ENCODE peak calls at places on chromosomes 11 and 22, in four cellular contexts. C, Z, N and O are unnamed samples.

GRCh38 chr22:49303781-49304461 is 523.8 kb downstream of the BRD1 start:
- DNase-seq in N (no peak), Z (no peak), C (no peak), O (peak; percentile 44)

GRCh38 chr11:104668797-104669463 is 229.3 kb downstream of the CASP12 start:
- DNase-seq in Z (no peak), N (peak; percentile 94), C (peak; percentile 93), O (no peak)

GRCh38 chr11:35491231-35491871 is 34.1 kb downstream of the PAMR1 start:
- DNase-seq in Z (no peak), C (peak; percentile 98), N (peak; percentile 96), O (no peak)

GRCh38 chr22:38172489-38173155 is 9.0 kb downstream of the PLA2G6 start:
- DNase-seq in Z (peak; percentile 34), C (peak; percentile 57), N (peak; percentile 65), O (peak; percentile 85)

GRCh38 chr11:92152245-92152644 is 72.4 kb upstream of the FAT3 start:
- DNase-seq in C (no peak), Z (no peak), N (no peak), O (no peak)

GRCh38 chr11:86459682-86460460 is 85.2 kb downstream of the CCDC81 start:
- DNase-seq in N (peak; percentile 95), C (peak; percentile 95), Z (peak; percentile 44), O (peak; percentile 74)

GRCh38 chr11:77502501-77502900 is 28.6 kb upstream of the PAK1 start:
- DNase-seq in N (no peak), Z (no peak), C (no peak), O (no peak)

GRCh38 chr22:22201185-22201924 is 43.2 kb upstream of the VPREB1 start:
- DNase-seq in Z (no peak), N (peak; percentile 24), C (no peak), O (no peak)

GRCh38 chr11:13261600-13262061 is 16.0 kb upstream of the BMAL1 start:
- DNase-seq in C (peak; percentile 87), Z (peak; percentile 25), N (peak; percentile 87), O (no peak)

GRCh38 chr11:113105584-113105983 is 144.4 kb downstream of the NCAM1 start:
- DNase-seq in C (peak; percentile 17), N (no peak), Z (no peak), O (no peak)

GRCh38 chr11:3085052-3085451 is 27.8 kb upstream of the CARS1 start:
- DNase-seq in C (no peak), Z (no peak), N (no peak), O (no peak)

GRCh38 chr11:7677801-7678201 is 4.5 kb upstream of the CYB5R2 start:
- DNase-seq in N (peak; percentile 5), C (no peak), Z (no peak), O (no peak)

GRCh38 chr22:46752286-46752685 is 10.2 kb upstream of the TBC1D22A start:
- DNase-seq in Z (no peak), N (no peak), C (no peak), O (no peak)

GRCh38 chr11:60265373-60266214 is 14.9 kb upstream of the MS4A4A start:
- DNase-seq in Z (peak; percentile 72), C (peak; percentile 5), N (peak; percentile 7), O (no peak)

GRCh38 chr11:1548221-1549070 is 23.6 kb downstream of the DUSP8 start:
- DNase-seq in N (peak; percentile 42), Z (no peak), C (peak; percentile 37), O (peak; percentile 72)

GRCh38 chr11:2521081-2521480 is 76.3 kb downstream of the KCNQ1 start:
- DNase-seq in C (no peak), Z (no peak), N (no peak), O (peak; percentile 3)

GRCh38 chr11:119533931-119534694 is 111.1 kb upstream of the THY1 start:
- DNase-seq in C (peak; percentile 28), Z (peak; percentile 62), N (peak; percentile 23), O (peak; percentile 88)

GRCh38 chr22:35172452-35172851 is 84.8 kb upstream of the HMGXB4 start:
- DNase-seq in N (no peak), C (no peak), Z (no peak), O (no peak)

GRCh38 chr11:9601041-9601875 is 27.8 kb downstream of the WEE1 start:
- DNase-seq in C (peak; percentile 47), Z (no peak), N (peak; percentile 89), O (peak; percentile 35)

DNA sequence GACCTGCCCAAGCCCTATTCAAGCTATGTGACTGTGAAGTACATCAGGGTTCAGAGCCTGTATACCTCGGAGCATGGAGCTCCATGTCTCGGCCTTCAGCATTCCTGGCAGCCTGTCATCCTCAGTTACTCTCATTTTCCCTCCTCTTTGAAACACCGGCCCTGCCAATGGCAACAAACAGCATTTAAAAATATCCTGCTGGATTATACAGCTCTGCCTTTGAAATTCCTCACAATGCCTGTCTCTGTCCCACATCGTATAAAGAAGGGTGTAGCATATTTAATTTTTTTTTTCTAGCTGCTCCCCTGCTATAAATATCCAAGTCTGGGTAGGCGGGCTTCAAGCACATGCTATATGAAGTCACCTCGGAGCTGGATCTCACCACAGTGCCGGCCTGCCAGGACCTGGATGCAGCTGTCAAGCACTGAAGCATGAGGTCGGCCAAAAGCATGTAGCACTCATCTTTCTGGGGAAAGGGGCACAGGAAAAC is 11.8 kb downstream of the ABTB2 start:
- DNase-seq in C (peak; percentile 87), Z (no peak), N (peak; percentile 24), O (peak; percentile 75)
- H3K27ac ChIP-seq in C (peak overlapping the region; percentile 7), Z (peak overlapping the region; percentile 76), N (no peak overlapping the region), O (peak overlapping the region; percentile 81)

GRCh38 chr11:18632841-18633240 is 1.3 kb downstream of the SPTY2D1 start:
- DNase-seq in Z (no peak), C (no peak), N (peak; percentile 6), O (no peak)
- H3K4me3 ChIP-seq in Z (no peak overlapping the region), C (peak overlapping the region; percentile 96), N (peak overlapping the region; percentile 60), O (peak overlapping the region; percentile 94)

GRCh38 chr11:111823131-111823530 is 48.2 kb downstream of the ALG9 start:
- DNase-seq in Z (no peak), N (no peak), C (no peak), O (no peak)

GRCh38 chr11:111815489-111815888 is 49.3 kb upstream of the PPP2R1B start:
- DNase-seq in Z (no peak), N (peak; percentile 23), C (peak; percentile 52), O (no peak)

GRCh38 chr11:111820059-111820375 is 51.4 kb downstream of the ALG9 start:
- DNase-seq in C (no peak), N (peak; percentile 39), Z (no peak), O (no peak)

GRCh38 chr11:111823629-111824028 is 47.8 kb downstream of the ALG9 start:
- DNase-seq in N (no peak), C (no peak), Z (no peak), O (no peak)

GRCh38 chr11:111819161-111820058 is 52.0 kb downstream of the ALG9 start:
- DNase-seq in N (peak; percentile 82), Z (no peak), C (peak; percentile 59), O (no peak)
- H3K27ac ChIP-seq in N (peak overlapping the region; percentile 18), Z (peak overlapping the region; percentile 58), C (peak overlapping the region; percentile 81), O (peak overlapping the region; percentile 48)

DNA sequence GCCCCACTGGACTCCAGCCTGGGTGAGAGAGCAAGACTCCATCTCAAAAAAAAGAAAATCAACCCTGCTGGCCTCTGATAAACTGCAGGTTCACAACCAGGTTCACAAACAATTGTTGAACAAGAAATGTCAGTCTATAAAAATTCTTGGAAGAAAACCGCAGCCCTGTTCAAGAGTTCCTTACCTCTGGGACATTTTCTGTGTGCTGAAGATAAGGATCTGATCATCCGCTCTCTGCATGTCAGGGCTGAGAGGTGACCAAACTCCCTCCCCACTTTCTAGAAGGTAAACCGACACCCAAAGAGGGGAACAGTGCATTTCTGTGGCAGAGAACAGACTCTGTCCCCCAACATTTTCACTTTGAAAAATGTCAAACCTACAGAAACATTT is 4.2 kb upstream of the UPK3A start:
- DNase-seq in Z (no peak), C (no peak), N (no peak), O (no peak)
- H3K4me3 ChIP-seq in Z (no peak overlapping the region), C (no peak overlapping the region), N (no peak overlapping the region), O (no peak overlapping the region)

DNA sequence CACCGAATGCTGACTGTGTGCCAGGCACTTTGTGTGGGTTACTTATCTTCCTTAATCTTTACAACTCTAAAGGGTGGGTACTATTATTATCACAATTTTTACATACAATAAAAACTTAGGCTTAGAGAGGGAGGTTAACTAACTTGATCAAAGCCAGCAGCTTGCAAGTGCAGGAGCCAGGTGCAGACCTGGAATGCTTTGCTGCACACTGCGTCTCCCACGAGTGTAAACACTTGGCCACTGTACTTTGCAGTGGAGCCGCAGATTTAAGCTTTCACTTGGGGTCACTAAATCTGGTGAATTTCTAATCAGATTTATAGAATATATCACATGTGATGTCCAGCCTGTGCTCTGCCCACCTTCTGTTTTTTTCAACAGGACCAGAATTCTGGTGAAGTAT is 36.7 kb downstream of the AMOTL1 start:
- DNase-seq in C (no peak), Z (no peak), N (no peak), O (no peak)
- H3K27ac ChIP-seq in C (no peak overlapping the region), Z (peak overlapping the region; percentile 57), N (peak overlapping the region; percentile 59), O (no peak overlapping the region)

DNA sequence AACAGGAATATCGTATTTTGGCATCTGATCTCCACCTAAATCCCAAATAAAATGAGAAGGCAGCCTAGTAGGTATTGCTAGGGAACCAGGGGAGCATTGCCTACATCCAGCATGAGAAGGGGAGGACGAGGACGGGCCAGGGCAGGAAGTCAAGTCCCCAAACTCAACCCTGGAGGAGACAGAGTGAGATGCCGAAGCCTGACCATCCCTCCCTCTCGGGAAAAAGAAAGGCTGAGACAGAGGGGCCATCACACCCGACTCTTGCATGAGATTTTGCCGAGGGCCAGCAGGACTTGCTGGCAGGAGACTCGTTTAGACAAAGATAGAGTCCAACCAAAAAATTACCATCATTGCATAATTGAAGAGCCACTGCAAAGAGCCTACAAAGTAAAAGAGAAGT is 50.2 kb upstream of the SPATA19 start:
- DNase-seq in N (no peak), C (no peak), Z (no peak), O (no peak)
- H3K4me3 ChIP-seq in N (no peak overlapping the region), C (no peak overlapping the region), Z (no peak overlapping the region), O (no peak overlapping the region)

GRCh38 chr11:61829806-61830205 is 1.7 kb downstream of the FADS2 start:
- DNase-seq in N (no peak), C (no peak), Z (no peak), O (no peak)

GRCh38 chr11:61830318-61831105 is 2.4 kb downstream of the FADS2 start:
- DNase-seq in Z (peak; percentile 30), C (peak; percentile 46), N (peak; percentile 28), O (no peak)

GRCh38 chr11:61827573-61828378 is at the start of gene FADS2:
- DNase-seq in N (peak; percentile 89), Z (peak; percentile 83), C (peak; percentile 98), O (peak; percentile 98)

GRCh38 chr11:61828379-61828628 is 204 bp downstream of the FADS2 start:
- DNase-seq in N (no peak), C (no peak), Z (no peak), O (no peak)

DNA sequence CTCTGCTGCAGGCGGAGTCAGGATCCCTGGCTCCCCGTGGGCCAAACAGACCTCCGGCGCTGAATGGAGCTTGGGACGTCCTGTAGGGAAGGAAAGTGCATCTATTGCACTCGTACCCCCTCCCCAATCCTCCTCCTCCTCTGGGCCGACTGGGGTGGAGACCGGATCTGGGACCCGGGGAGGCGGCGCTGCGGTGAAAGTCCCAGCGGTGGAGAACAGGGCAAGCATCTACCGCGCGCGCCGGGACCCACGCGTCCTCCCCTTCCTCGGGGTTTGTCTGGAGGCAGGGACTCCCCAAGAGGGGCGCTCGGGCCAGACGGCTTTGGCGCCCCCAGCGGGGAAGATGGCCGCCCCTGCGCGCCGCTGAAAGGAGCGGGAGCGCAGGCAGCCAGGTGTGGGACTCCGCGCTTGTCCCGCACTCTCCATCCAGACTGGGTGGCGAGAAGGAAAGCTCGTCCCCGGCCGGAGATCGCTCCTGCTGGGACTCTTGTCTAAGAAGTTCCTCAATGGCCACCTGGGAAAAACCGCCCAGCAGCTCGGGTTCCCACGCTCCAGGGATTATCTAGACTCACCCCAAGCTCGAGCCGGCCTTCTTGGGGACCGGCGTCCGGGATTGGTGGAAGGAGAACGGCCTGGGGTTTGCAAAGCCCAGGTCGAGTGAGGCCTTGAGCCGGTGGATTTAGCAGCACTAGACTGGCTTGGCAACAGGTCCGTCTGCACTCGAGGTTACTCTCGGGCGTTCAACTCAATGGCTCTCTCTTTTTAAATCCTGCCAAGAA is 718 bp downstream of the FADS2 start:
- DNase-seq in N (no peak), C (peak; percentile 36), Z (no peak), O (peak; percentile 80)
- H3K27ac ChIP-seq in N (peak overlapping the region; percentile 43), C (peak overlapping the region; percentile 75), Z (peak overlapping the region; percentile 90), O (peak overlapping the region; percentile 54)